ENCODE peak calls at places on chromosomes 16 and 17, in ten cellular contexts. One of them, this sample, is unnamed.

GRCh38 chr16:19499481-19499880 is 22.4 kb downstream of the GDE1 start:
- DNase-seq in tibial nerve: no peak
- DNase-seq in gastrocnemius medialis: no peak
- DNase-seq in thoracic aorta: no peak
- DNase-seq in CD8-positive, alpha-beta T cell: no peak
- DNase-seq in Peyer's patch: no peak
- DNase-seq in naive thymus-derived CD4-positive, alpha-beta T cell: no peak
- DNase-seq in mammary epithelial cell: peak; percentile 40
- DNase-seq in neuronal stem cell: no peak
- DNase-seq in left ventricle myocardium inferior: no peak
- DNase-seq in this sample: no peak

GRCh38 chr17:45667591-45668171 is 116.4 kb upstream of the CRHR1 start:
- DNase-seq in tibial nerve: no peak
- DNase-seq in gastrocnemius medialis: no peak
- DNase-seq in thoracic aorta: no peak
- DNase-seq in CD8-positive, alpha-beta T cell: no peak
- DNase-seq in Peyer's patch: no peak
- DNase-seq in naive thymus-derived CD4-positive, alpha-beta T cell: no peak
- DNase-seq in mammary epithelial cell: no peak
- DNase-seq in neuronal stem cell: no peak
- DNase-seq in left ventricle myocardium inferior: no peak
- DNase-seq in this sample: no peak

GRCh38 chr17:44546711-44547606 is 10.3 kb upstream of the FZD2 start:
- DNase-seq in tibial nerve: no peak
- DNase-seq in gastrocnemius medialis: no peak
- DNase-seq in thoracic aorta: no peak
- DNase-seq in CD8-positive, alpha-beta T cell: no peak
- DNase-seq in Peyer's patch: no peak
- DNase-seq in naive thymus-derived CD4-positive, alpha-beta T cell: no peak
- DNase-seq in mammary epithelial cell: peak; percentile 47
- DNase-seq in neuronal stem cell: no peak
- DNase-seq in left ventricle myocardium inferior: no peak
- DNase-seq in this sample: no peak

GRCh38 chr16:25922438-25922837 is 230.7 kb downstream of the HS3ST4 start:
- DNase-seq in tibial nerve: no peak
- DNase-seq in gastrocnemius medialis: no peak
- DNase-seq in thoracic aorta: no peak
- DNase-seq in CD8-positive, alpha-beta T cell: no peak
- DNase-seq in Peyer's patch: no peak
- DNase-seq in naive thymus-derived CD4-positive, alpha-beta T cell: no peak
- DNase-seq in mammary epithelial cell: no peak
- DNase-seq in neuronal stem cell: no peak
- DNase-seq in left ventricle myocardium inferior: no peak
- DNase-seq in this sample: no peak

GRCh38 chr16:57513371-57514102 is 22.8 kb downstream of the CCDC102A start:
- DNase-seq in tibial nerve: no peak
- DNase-seq in gastrocnemius medialis: no peak
- DNase-seq in thoracic aorta: no peak
- DNase-seq in CD8-positive, alpha-beta T cell: no peak
- DNase-seq in Peyer's patch: no peak
- DNase-seq in naive thymus-derived CD4-positive, alpha-beta T cell: no peak
- DNase-seq in mammary epithelial cell: no peak
- DNase-seq in neuronal stem cell: no peak
- DNase-seq in left ventricle myocardium inferior: no peak
- DNase-seq in this sample: no peak

GRCh38 chr17:12637015-12637414 is 28.7 kb upstream of the MYOCD start:
- DNase-seq in tibial nerve: no peak
- DNase-seq in gastrocnemius medialis: no peak
- DNase-seq in thoracic aorta: peak; percentile 52
- DNase-seq in CD8-positive, alpha-beta T cell: no peak
- DNase-seq in Peyer's patch: no peak
- DNase-seq in naive thymus-derived CD4-positive, alpha-beta T cell: no peak
- DNase-seq in mammary epithelial cell: peak; percentile 6
- DNase-seq in neuronal stem cell: no peak
- DNase-seq in left ventricle myocardium inferior: no peak
- DNase-seq in this sample: no peak

GRCh38 chr16:14088155-14088753 is 17.1 kb downstream of the MRTFB start:
- DNase-seq in tibial nerve: no peak
- DNase-seq in gastrocnemius medialis: no peak
- DNase-seq in thoracic aorta: no peak
- DNase-seq in CD8-positive, alpha-beta T cell: no peak
- DNase-seq in Peyer's patch: no peak
- DNase-seq in naive thymus-derived CD4-positive, alpha-beta T cell: no peak
- DNase-seq in mammary epithelial cell: no peak
- DNase-seq in neuronal stem cell: no peak
- DNase-seq in left ventricle myocardium inferior: no peak
- DNase-seq in this sample: peak; percentile 26

GRCh38 chr16:86499889-86500707 is 10.2 kb upstream of the FOXF1 start:
- DNase-seq in tibial nerve: no peak
- DNase-seq in gastrocnemius medialis: no peak
- DNase-seq in thoracic aorta: no peak
- DNase-seq in CD8-positive, alpha-beta T cell: no peak
- DNase-seq in Peyer's patch: no peak
- DNase-seq in naive thymus-derived CD4-positive, alpha-beta T cell: no peak
- DNase-seq in mammary epithelial cell: no peak
- DNase-seq in neuronal stem cell: no peak
- DNase-seq in left ventricle myocardium inferior: no peak
- DNase-seq in this sample: no peak

GRCh38 chr17:1870592-1870991 is 40.8 kb downstream of the RPA1 start:
- DNase-seq in tibial nerve: no peak
- DNase-seq in gastrocnemius medialis: no peak
- DNase-seq in thoracic aorta: no peak
- DNase-seq in CD8-positive, alpha-beta T cell: no peak
- DNase-seq in Peyer's patch: no peak
- DNase-seq in naive thymus-derived CD4-positive, alpha-beta T cell: peak; percentile 76
- DNase-seq in mammary epithelial cell: no peak
- DNase-seq in neuronal stem cell: no peak
- DNase-seq in left ventricle myocardium inferior: no peak
- DNase-seq in this sample: no peak

GRCh38 chr17:44324092-44324570 is 492 bp downstream of the SLC25A39 start:
- DNase-seq in tibial nerve: no peak
- DNase-seq in gastrocnemius medialis: peak; percentile 36
- DNase-seq in thoracic aorta: no peak
- DNase-seq in CD8-positive, alpha-beta T cell: no peak
- DNase-seq in Peyer's patch: no peak
- DNase-seq in naive thymus-derived CD4-positive, alpha-beta T cell: no peak
- DNase-seq in mammary epithelial cell: peak; percentile 35
- DNase-seq in neuronal stem cell: no peak
- DNase-seq in left ventricle myocardium inferior: no peak
- DNase-seq in this sample: no peak

GRCh38 chr17:67481808-67482207 is 104.7 kb downstream of the PITPNC1 start:
- DNase-seq in tibial nerve: no peak
- DNase-seq in gastrocnemius medialis: no peak
- DNase-seq in thoracic aorta: no peak
- DNase-seq in CD8-positive, alpha-beta T cell: no peak
- DNase-seq in Peyer's patch: no peak
- DNase-seq in naive thymus-derived CD4-positive, alpha-beta T cell: no peak
- DNase-seq in mammary epithelial cell: no peak
- DNase-seq in neuronal stem cell: no peak
- DNase-seq in left ventricle myocardium inferior: no peak
- DNase-seq in this sample: no peak

GRCh38 chr17:81825841-81826471 is 7.1 kb downstream of the MCRIP1 start:
- DNase-seq in tibial nerve: no peak
- DNase-seq in gastrocnemius medialis: no peak
- DNase-seq in thoracic aorta: no peak
- DNase-seq in CD8-positive, alpha-beta T cell: no peak
- DNase-seq in Peyer's patch: no peak
- DNase-seq in naive thymus-derived CD4-positive, alpha-beta T cell: no peak
- DNase-seq in mammary epithelial cell: no peak
- DNase-seq in neuronal stem cell: no peak
- DNase-seq in left ventricle myocardium inferior: no peak
- DNase-seq in this sample: no peak
- H3K4me3 ChIP-seq in tibial nerve: no peak overlapping the region
- H3K4me3 ChIP-seq in gastrocnemius medialis: no peak overlapping the region
- H3K4me3 ChIP-seq in thoracic aorta: no peak overlapping the region
- H3K4me3 ChIP-seq in CD8-positive, alpha-beta T cell: no peak overlapping the region
- H3K4me3 ChIP-seq in Peyer's patch: no peak overlapping the region
- H3K4me3 ChIP-seq in naive thymus-derived CD4-positive, alpha-beta T cell: no peak overlapping the region
- H3K4me3 ChIP-seq in mammary epithelial cell: no peak overlapping the region
- H3K4me3 ChIP-seq in neuronal stem cell: no peak overlapping the region
- H3K4me3 ChIP-seq in left ventricle myocardium inferior: no peak overlapping the region
- H3K4me3 ChIP-seq in this sample: no peak overlapping the region

GRCh38 chr17:48160177-48160967 is 52.8 kb downstream of the SNX11 start:
- DNase-seq in tibial nerve: no peak
- DNase-seq in gastrocnemius medialis: no peak
- DNase-seq in thoracic aorta: no peak
- DNase-seq in CD8-positive, alpha-beta T cell: no peak
- DNase-seq in Peyer's patch: no peak
- DNase-seq in naive thymus-derived CD4-positive, alpha-beta T cell: no peak
- DNase-seq in mammary epithelial cell: no peak
- DNase-seq in neuronal stem cell: no peak
- DNase-seq in left ventricle myocardium inferior: no peak
- DNase-seq in this sample: no peak

GRCh38 chr17:48163809-48164208 is 56.2 kb downstream of the SNX11 start:
- DNase-seq in tibial nerve: no peak
- DNase-seq in gastrocnemius medialis: no peak
- DNase-seq in thoracic aorta: no peak
- DNase-seq in CD8-positive, alpha-beta T cell: no peak
- DNase-seq in Peyer's patch: no peak
- DNase-seq in naive thymus-derived CD4-positive, alpha-beta T cell: no peak
- DNase-seq in mammary epithelial cell: no peak
- DNase-seq in neuronal stem cell: no peak
- DNase-seq in left ventricle myocardium inferior: no peak
- DNase-seq in this sample: no peak

GRCh38 chr17:48162305-48162934 is 54.9 kb downstream of the SNX11 start:
- DNase-seq in tibial nerve: no peak
- DNase-seq in gastrocnemius medialis: no peak
- DNase-seq in thoracic aorta: no peak
- DNase-seq in CD8-positive, alpha-beta T cell: no peak
- DNase-seq in Peyer's patch: no peak
- DNase-seq in naive thymus-derived CD4-positive, alpha-beta T cell: no peak
- DNase-seq in mammary epithelial cell: no peak
- DNase-seq in neuronal stem cell: no peak
- DNase-seq in left ventricle myocardium inferior: no peak
- DNase-seq in this sample: no peak

GRCh38 chr17:48162946-48163506 is 55.5 kb downstream of the SNX11 start:
- DNase-seq in tibial nerve: no peak
- DNase-seq in gastrocnemius medialis: no peak
- DNase-seq in thoracic aorta: no peak
- DNase-seq in CD8-positive, alpha-beta T cell: no peak
- DNase-seq in Peyer's patch: no peak
- DNase-seq in naive thymus-derived CD4-positive, alpha-beta T cell: no peak
- DNase-seq in mammary epithelial cell: peak; percentile 9
- DNase-seq in neuronal stem cell: no peak
- DNase-seq in left ventricle myocardium inferior: no peak
- DNase-seq in this sample: no peak

GRCh38 chr17:48161127-48161905 is 53.8 kb downstream of the SNX11 start:
- DNase-seq in tibial nerve: no peak
- DNase-seq in gastrocnemius medialis: no peak
- DNase-seq in thoracic aorta: no peak
- DNase-seq in CD8-positive, alpha-beta T cell: no peak
- DNase-seq in Peyer's patch: no peak
- DNase-seq in naive thymus-derived CD4-positive, alpha-beta T cell: no peak
- DNase-seq in mammary epithelial cell: no peak
- DNase-seq in neuronal stem cell: no peak
- DNase-seq in left ventricle myocardium inferior: no peak
- DNase-seq in this sample: no peak
- H3K27ac ChIP-seq in tibial nerve: no peak overlapping the region
- H3K27ac ChIP-seq in gastrocnemius medialis: no peak overlapping the region
- H3K27ac ChIP-seq in thoracic aorta: no peak overlapping the region
- H3K27ac ChIP-seq in CD8-positive, alpha-beta T cell: no peak overlapping the region
- H3K27ac ChIP-seq in Peyer's patch: no peak overlapping the region
- H3K27ac ChIP-seq in naive thymus-derived CD4-positive, alpha-beta T cell: no peak overlapping the region
- H3K27ac ChIP-seq in mammary epithelial cell: no peak overlapping the region
- H3K27ac ChIP-seq in neuronal stem cell: no peak overlapping the region
- H3K27ac ChIP-seq in left ventricle myocardium inferior: no peak overlapping the region
- H3K27ac ChIP-seq in this sample: no peak overlapping the region

DNA sequence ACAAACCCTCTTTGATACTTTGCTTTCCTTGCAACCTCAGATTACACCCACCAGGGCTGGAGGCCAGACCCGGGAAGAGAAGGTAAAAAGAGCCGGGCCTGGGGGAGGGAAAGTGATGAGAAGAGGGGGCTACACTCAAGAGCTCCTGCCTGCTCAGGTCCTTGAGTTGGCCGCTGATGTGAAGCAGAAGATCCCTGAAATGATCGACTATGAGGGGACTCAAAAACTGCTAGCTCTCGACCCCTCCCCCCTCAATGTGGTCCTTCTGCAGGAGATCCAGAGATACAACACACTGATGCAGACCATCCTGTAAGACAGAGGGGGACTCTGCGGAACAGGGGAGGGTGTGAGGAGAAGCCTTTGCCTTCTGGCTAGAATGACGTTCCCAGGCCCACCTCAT is 2.8 kb upstream of the KDM6B start:
- DNase-seq in tibial nerve: no peak
- DNase-seq in gastrocnemius medialis: no peak
- DNase-seq in thoracic aorta: no peak
- DNase-seq in CD8-positive, alpha-beta T cell: no peak
- DNase-seq in Peyer's patch: no peak
- DNase-seq in naive thymus-derived CD4-positive, alpha-beta T cell: no peak
- DNase-seq in mammary epithelial cell: no peak
- DNase-seq in neuronal stem cell: no peak
- DNase-seq in left ventricle myocardium inferior: no peak
- DNase-seq in this sample: no peak
- H3K27me3 ChIP-seq in tibial nerve: no peaks in the 10 kb centered on the region
- H3K27me3 ChIP-seq in gastrocnemius medialis: no peaks in the 10 kb centered on the region
- H3K27me3 ChIP-seq in thoracic aorta: no peaks in the 10 kb centered on the region
- H3K27me3 ChIP-seq in CD8-positive, alpha-beta T cell: no peaks in the 10 kb centered on the region
- H3K27me3 ChIP-seq in Peyer's patch: no peaks in the 10 kb centered on the region
- H3K27me3 ChIP-seq in naive thymus-derived CD4-positive, alpha-beta T cell: no peaks in the 10 kb centered on the region
- H3K27me3 ChIP-seq in mammary epithelial cell: no peaks in the 10 kb centered on the region
- H3K27me3 ChIP-seq in neuronal stem cell: peaks cover 8% of the 10 kb centered on the region
- H3K27me3 ChIP-seq in left ventricle myocardium inferior: peaks cover 15% of the 10 kb centered on the region
- H3K27me3 ChIP-seq in this sample: no peaks in the 10 kb centered on the region

GRCh38 chr17:42673885-42674754 is 2.7 kb downstream of the PLEKHH3 start:
- DNase-seq in tibial nerve: no peak
- DNase-seq in gastrocnemius medialis: peak; percentile 70
- DNase-seq in thoracic aorta: no peak
- DNase-seq in CD8-positive, alpha-beta T cell: no peak
- DNase-seq in Peyer's patch: no peak
- DNase-seq in naive thymus-derived CD4-positive, alpha-beta T cell: no peak
- DNase-seq in mammary epithelial cell: peak; percentile 31
- DNase-seq in neuronal stem cell: no peak
- DNase-seq in left ventricle myocardium inferior: peak; percentile 77
- DNase-seq in this sample: no peak

GRCh38 chr17:42672038-42672437 is 4.8 kb downstream of the PLEKHH3 start:
- DNase-seq in tibial nerve: no peak
- DNase-seq in gastrocnemius medialis: no peak
- DNase-seq in thoracic aorta: no peak
- DNase-seq in CD8-positive, alpha-beta T cell: no peak
- DNase-seq in Peyer's patch: no peak
- DNase-seq in naive thymus-derived CD4-positive, alpha-beta T cell: no peak
- DNase-seq in mammary epithelial cell: peak; percentile 39
- DNase-seq in neuronal stem cell: no peak
- DNase-seq in left ventricle myocardium inferior: no peak
- DNase-seq in this sample: no peak

GRCh38 chr17:42675348-42675983 is 1.3 kb downstream of the PLEKHH3 start:
- DNase-seq in tibial nerve: no peak
- DNase-seq in gastrocnemius medialis: peak; percentile 57
- DNase-seq in thoracic aorta: no peak
- DNase-seq in CD8-positive, alpha-beta T cell: no peak
- DNase-seq in Peyer's patch: no peak
- DNase-seq in naive thymus-derived CD4-positive, alpha-beta T cell: no peak
- DNase-seq in mammary epithelial cell: no peak
- DNase-seq in neuronal stem cell: no peak
- DNase-seq in left ventricle myocardium inferior: peak; percentile 70
- DNase-seq in this sample: no peak

GRCh38 chr17:42674755-42675347 is 1.9 kb downstream of the PLEKHH3 start:
- DNase-seq in tibial nerve: no peak
- DNase-seq in gastrocnemius medialis: peak; percentile 77
- DNase-seq in thoracic aorta: no peak
- DNase-seq in CD8-positive, alpha-beta T cell: no peak
- DNase-seq in Peyer's patch: no peak
- DNase-seq in naive thymus-derived CD4-positive, alpha-beta T cell: no peak
- DNase-seq in mammary epithelial cell: no peak
- DNase-seq in neuronal stem cell: no peak
- DNase-seq in left ventricle myocardium inferior: no peak
- DNase-seq in this sample: no peak

GRCh38 chr17:42673266-42673884 is 3.4 kb downstream of the PLEKHH3 start:
- DNase-seq in tibial nerve: no peak
- DNase-seq in gastrocnemius medialis: no peak
- DNase-seq in thoracic aorta: no peak
- DNase-seq in CD8-positive, alpha-beta T cell: no peak
- DNase-seq in Peyer's patch: no peak
- DNase-seq in naive thymus-derived CD4-positive, alpha-beta T cell: no peak
- DNase-seq in mammary epithelial cell: no peak
- DNase-seq in neuronal stem cell: no peak
- DNase-seq in left ventricle myocardium inferior: no peak
- DNase-seq in this sample: no peak
- H3K4me3 ChIP-seq in tibial nerve: no peak overlapping the region
- H3K4me3 ChIP-seq in gastrocnemius medialis: peak overlapping the region; percentile 99
- H3K4me3 ChIP-seq in thoracic aorta: peak overlapping the region; percentile 93
- H3K4me3 ChIP-seq in CD8-positive, alpha-beta T cell: no peak overlapping the region
- H3K4me3 ChIP-seq in Peyer's patch: peak overlapping the region; percentile 81
- H3K4me3 ChIP-seq in naive thymus-derived CD4-positive, alpha-beta T cell: no peak overlapping the region
- H3K4me3 ChIP-seq in mammary epithelial cell: peak overlapping the region; percentile 89
- H3K4me3 ChIP-seq in neuronal stem cell: no peak overlapping the region
- H3K4me3 ChIP-seq in left ventricle myocardium inferior: peak overlapping the region; percentile 98
- H3K4me3 ChIP-seq in this sample: peak overlapping the region; percentile 94

This sample was measured in dorsolateral prefrontal cortex.